ENCODE peak calls at places on chromosomes 13 and 19, in eight cellular contexts. One of them, this sample, is unnamed.

GRCh38 chr13:113157929-113158747 is at the start of gene PROZ:
- DNase-seq in thoracic aorta: no peak
- DNase-seq in putamen: no peak
- DNase-seq in stimulated activated CD4-positive, alpha-beta T cell treated with anti-CD3 and anti-CD28 coated beads, Interleukin-4, amount 100 ng/mL, for 24 hours: no peak
- DNase-seq in CD4-positive, CD25-positive, alpha-beta regulatory T cell: no peak
- DNase-seq in GM18507: no peak
- DNase-seq in GM06990: no peak
- DNase-seq in hepatic stellate cell: no peak
- DNase-seq in this sample: no peak

GRCh38 chr19:53088091-53088490 is 15.1 kb downstream of the ZNF160 start:
- DNase-seq in CD4-positive, CD25-positive, alpha-beta regulatory T cell: no peak
- DNase-seq in GM06990: no peak
- DNase-seq in hepatic stellate cell: no peak
- DNase-seq in putamen: no peak
- DNase-seq in GM18507: no peak
- DNase-seq in thoracic aorta: no peak
- DNase-seq in stimulated activated CD4-positive, alpha-beta T cell treated with anti-CD3 and anti-CD28 coated beads, Interleukin-4, amount 100 ng/mL, for 24 hours: no peak
- DNase-seq in this sample: no peak

GRCh38 chr13:31982124-31982523 is 49.5 kb upstream of the FRY start:
- DNase-seq in thoracic aorta: no peak
- DNase-seq in putamen: no peak
- DNase-seq in GM06990: no peak
- DNase-seq in stimulated activated CD4-positive, alpha-beta T cell treated with anti-CD3 and anti-CD28 coated beads, Interleukin-4, amount 100 ng/mL, for 24 hours: no peak
- DNase-seq in CD4-positive, CD25-positive, alpha-beta regulatory T cell: no peak
- DNase-seq in GM18507: no peak
- DNase-seq in hepatic stellate cell: no peak
- DNase-seq in this sample: no peak

GRCh38 chr19:40257096-40257517 is 28.0 kb downstream of the AKT2 start:
- DNase-seq in GM18507: no peak
- DNase-seq in hepatic stellate cell: no peak
- DNase-seq in stimulated activated CD4-positive, alpha-beta T cell treated with anti-CD3 and anti-CD28 coated beads, Interleukin-4, amount 100 ng/mL, for 24 hours: no peak
- DNase-seq in thoracic aorta: no peak
- DNase-seq in putamen: no peak
- DNase-seq in GM06990: no peak
- DNase-seq in CD4-positive, CD25-positive, alpha-beta regulatory T cell: no peak
- DNase-seq in this sample: no peak

GRCh38 chr19:1213391-1214286 is 8.1 kb downstream of the STK11 start:
- DNase-seq in thoracic aorta: no peak
- DNase-seq in stimulated activated CD4-positive, alpha-beta T cell treated with anti-CD3 and anti-CD28 coated beads, Interleukin-4, amount 100 ng/mL, for 24 hours: peak
- DNase-seq in putamen: peak
- DNase-seq in CD4-positive, CD25-positive, alpha-beta regulatory T cell: peak
- DNase-seq in GM18507: no peak
- DNase-seq in GM06990: peak
- DNase-seq in hepatic stellate cell: peak
- DNase-seq in this sample: peak

GRCh38 chr13:98909016-98909415 is 68.8 kb downstream of the DOCK9 start:
- DNase-seq in hepatic stellate cell: peak
- DNase-seq in putamen: no peak
- DNase-seq in GM18507: no peak
- DNase-seq in GM06990: no peak
- DNase-seq in stimulated activated CD4-positive, alpha-beta T cell treated with anti-CD3 and anti-CD28 coated beads, Interleukin-4, amount 100 ng/mL, for 24 hours: peak
- DNase-seq in CD4-positive, CD25-positive, alpha-beta regulatory T cell: peak
- DNase-seq in thoracic aorta: no peak
- DNase-seq in this sample: no peak

GRCh38 chr13:59478908-59479307 is 684.8 kb downstream of the DIAPH3 start:
- DNase-seq in thoracic aorta: no peak
- DNase-seq in GM06990: no peak
- DNase-seq in hepatic stellate cell: no peak
- DNase-seq in CD4-positive, CD25-positive, alpha-beta regulatory T cell: no peak
- DNase-seq in putamen: no peak
- DNase-seq in GM18507: no peak
- DNase-seq in stimulated activated CD4-positive, alpha-beta T cell treated with anti-CD3 and anti-CD28 coated beads, Interleukin-4, amount 100 ng/mL, for 24 hours: no peak
- DNase-seq in this sample: no peak

GRCh38 chr13:53343345-53343744 is 314.7 kb downstream of the OLFM4 start:
- DNase-seq in GM18507: no peak
- DNase-seq in hepatic stellate cell: no peak
- DNase-seq in thoracic aorta: no peak
- DNase-seq in putamen: no peak
- DNase-seq in stimulated activated CD4-positive, alpha-beta T cell treated with anti-CD3 and anti-CD28 coated beads, Interleukin-4, amount 100 ng/mL, for 24 hours: no peak
- DNase-seq in GM06990: no peak
- DNase-seq in CD4-positive, CD25-positive, alpha-beta regulatory T cell: no peak
- DNase-seq in this sample: no peak

GRCh38 chr13:76226941-76227340 is 590.8 kb downstream of the LMO7 start:
- DNase-seq in GM18507: no peak
- DNase-seq in hepatic stellate cell: no peak
- DNase-seq in CD4-positive, CD25-positive, alpha-beta regulatory T cell: no peak
- DNase-seq in GM06990: no peak
- DNase-seq in stimulated activated CD4-positive, alpha-beta T cell treated with anti-CD3 and anti-CD28 coated beads, Interleukin-4, amount 100 ng/mL, for 24 hours: no peak
- DNase-seq in putamen: no peak
- DNase-seq in thoracic aorta: no peak
- DNase-seq in this sample: no peak

GRCh38 chr19:32201211-32201610 is 144.2 kb upstream of the ZNF507 start:
- DNase-seq in GM18507: no peak
- DNase-seq in hepatic stellate cell: no peak
- DNase-seq in thoracic aorta: no peak
- DNase-seq in putamen: no peak
- DNase-seq in stimulated activated CD4-positive, alpha-beta T cell treated with anti-CD3 and anti-CD28 coated beads, Interleukin-4, amount 100 ng/mL, for 24 hours: no peak
- DNase-seq in CD4-positive, CD25-positive, alpha-beta regulatory T cell: no peak
- DNase-seq in GM06990: no peak
- DNase-seq in this sample: no peak

GRCh38 chr13:36297600-36298338 is at the start of gene CCDC169:
- DNase-seq in stimulated activated CD4-positive, alpha-beta T cell treated with anti-CD3 and anti-CD28 coated beads, Interleukin-4, amount 100 ng/mL, for 24 hours: peak
- DNase-seq in thoracic aorta: peak
- DNase-seq in CD4-positive, CD25-positive, alpha-beta regulatory T cell: peak
- DNase-seq in putamen: peak
- DNase-seq in hepatic stellate cell: peak
- DNase-seq in GM18507: no peak
- DNase-seq in GM06990: peak
- DNase-seq in this sample: no peak

GRCh38 chr13:43475135-43475534 is 311.6 kb downstream of the ENOX1 start:
- DNase-seq in stimulated activated CD4-positive, alpha-beta T cell treated with anti-CD3 and anti-CD28 coated beads, Interleukin-4, amount 100 ng/mL, for 24 hours: no peak
- DNase-seq in GM06990: no peak
- DNase-seq in CD4-positive, CD25-positive, alpha-beta regulatory T cell: no peak
- DNase-seq in hepatic stellate cell: no peak
- DNase-seq in thoracic aorta: no peak
- DNase-seq in GM18507: no peak
- DNase-seq in putamen: no peak
- DNase-seq in this sample: no peak

This sample was measured in GM12878.